ENCODE peak calls at places on chromosome 21, in eight cellular contexts. H, A, W, P, Y, C, Z and N are unnamed samples.

GRCh38 chr21:36613064-36613463 is 85.9 kb upstream of the SIM2 start:
- DNase-seq in H (no peak), A (peak), W (no peak), P (no peak), Y (peak), C (peak), Z (no peak), N (no peak)

GRCh38 chr21:41501919-41502318 is 6.0 kb downstream of the TMPRSS2 start:
- DNase-seq in H (no peak), A (no peak), W (no peak), P (no peak), Y (no peak), C (no peak), Z (no peak), N (no peak)

GRCh38 chr21:24076179-24076578 is 1531.1 kb downstream of the MRPL39 start:
- DNase-seq in H (no peak), A (no peak), W (no peak), P (no peak), Y (peak), C (no peak), Z (no peak), N (no peak)

GRCh38 chr21:21715286-21715969 is 717.2 kb downstream of the NCAM2 start:
- DNase-seq in H (no peak), A (peak), W (no peak), P (no peak), Y (peak), C (no peak), Z (no peak), N (peak)

GRCh38 chr21:46205121-46205520 is 20.9 kb upstream of the SPATC1L start:
- DNase-seq in H (no peak), A (no peak), W (no peak), P (no peak), Y (no peak), C (no peak), Z (no peak), N (no peak)

GRCh38 chr21:32940079-32941014 is 85.4 kb upstream of the OLIG2 start:
- DNase-seq in H (peak), A (no peak), W (peak), P (peak), Y (peak), C (peak), Z (no peak), N (peak)

GRCh38 chr21:33300701-33301631 is 23.8 kb upstream of the IFNAR1 start:
- DNase-seq in H (no peak), A (no peak), W (no peak), P (no peak), Y (no peak), C (no peak), Z (no peak), N (peak)

GRCh38 chr21:33332143-33332542 is 7.4 kb downstream of the IFNAR1 start:
- DNase-seq in H (no peak), A (no peak), W (no peak), P (no peak), Y (no peak), C (no peak), Z (no peak), N (no peak)

GRCh38 chr21:45972716-45973474 is 8.7 kb upstream of the COL6A1 start:
- DNase-seq in H (no peak), A (peak), W (peak), P (no peak), Y (peak), C (no peak), Z (peak), N (peak)

GRCh38 chr21:14768042-14768441 is 221.9 kb upstream of the SAMSN1 start:
- DNase-seq in H (no peak), A (no peak), W (no peak), P (no peak), Y (no peak), C (no peak), Z (no peak), N (no peak)

GRCh38 chr21:29104239-29104708 is 26.2 kb upstream of the MAP3K7CL start:
- DNase-seq in H (no peak), A (no peak), W (no peak), P (no peak), Y (no peak), C (no peak), Z (no peak), N (peak)

GRCh38 chr21:33069243-33069642 is 698 bp upstream of the OLIG1 start:
- DNase-seq in H (no peak), A (no peak), W (no peak), P (no peak), Y (no peak), C (no peak), Z (no peak), N (no peak)

GRCh38 chr21:25735895-25736597 is 1.3 kb downstream of the GABPA start:
- DNase-seq in H (peak), A (peak), W (no peak), P (no peak), Y (no peak), C (no peak), Z (no peak), N (peak)

GRCh38 chr21:33157303-33157702 is 72.4 kb upstream of the IFNAR2 start:
- DNase-seq in H (peak), A (no peak), W (no peak), P (no peak), Y (no peak), C (no peak), Z (no peak), N (no peak)

GRCh38 chr21:20783611-20784010 is 214.6 kb upstream of the NCAM2 start:
- DNase-seq in H (no peak), A (no peak), W (no peak), P (no peak), Y (no peak), C (no peak), Z (no peak), N (no peak)

GRCh38 chr21:25647632-25648031 is 8.6 kb downstream of the JAM2 start:
- DNase-seq in H (no peak), A (no peak), W (no peak), P (no peak), Y (no peak), C (no peak), Z (no peak), N (no peak)

GRCh38 chr21:31713115-31713514 is 18.8 kb downstream of the SCAF4 start:
- DNase-seq in H (no peak), A (no peak), W (no peak), P (no peak), Y (no peak), C (no peak), Z (no peak), N (no peak)

GRCh38 chr21:36873511-36873910 is 93.0 kb downstream of the HLCS start:
- DNase-seq in H (no peak), A (no peak), W (no peak), P (no peak), Y (no peak), C (no peak), Z (no peak), N (no peak)

GRCh38 chr21:46667191-46667734 is 31.8 kb downstream of the PRMT2 start:
- DNase-seq in H (peak), A (peak), W (no peak), P (peak), Y (no peak), C (no peak), Z (no peak), N (peak)

GRCh38 chr21:14797543-14797942 is 251.4 kb upstream of the SAMSN1 start:
- DNase-seq in H (no peak), A (no peak), W (no peak), P (no peak), Y (no peak), C (no peak), Z (no peak), N (no peak)

GRCh38 chr21:25103500-25104207 is 503.6 kb downstream of the MRPL39 start:
- DNase-seq in H (no peak), A (no peak), W (no peak), P (no peak), Y (no peak), C (no peak), Z (no peak), N (no peak)

GRCh38 chr21:16085436-16085835 is 355.7 kb downstream of the USP25 start:
- DNase-seq in H (no peak), A (no peak), W (no peak), P (no peak), Y (no peak), C (no peak), Z (no peak), N (no peak)

GRCh38 chr21:16086121-16086520 is 356.3 kb downstream of the USP25 start:
- DNase-seq in H (no peak), A (no peak), W (no peak), P (no peak), Y (no peak), C (no peak), Z (no peak), N (no peak)

GRCh38 chr21:16082038-16082816 is 352.4 kb downstream of the USP25 start:
- DNase-seq in H (peak), A (no peak), W (no peak), P (no peak), Y (no peak), C (no peak), Z (no peak), N (peak)

GRCh38 chr21:16086936-16087335 is 357.2 kb downstream of the USP25 start:
- DNase-seq in H (peak), A (no peak), W (no peak), P (no peak), Y (no peak), C (no peak), Z (no peak), N (no peak)

DNA sequence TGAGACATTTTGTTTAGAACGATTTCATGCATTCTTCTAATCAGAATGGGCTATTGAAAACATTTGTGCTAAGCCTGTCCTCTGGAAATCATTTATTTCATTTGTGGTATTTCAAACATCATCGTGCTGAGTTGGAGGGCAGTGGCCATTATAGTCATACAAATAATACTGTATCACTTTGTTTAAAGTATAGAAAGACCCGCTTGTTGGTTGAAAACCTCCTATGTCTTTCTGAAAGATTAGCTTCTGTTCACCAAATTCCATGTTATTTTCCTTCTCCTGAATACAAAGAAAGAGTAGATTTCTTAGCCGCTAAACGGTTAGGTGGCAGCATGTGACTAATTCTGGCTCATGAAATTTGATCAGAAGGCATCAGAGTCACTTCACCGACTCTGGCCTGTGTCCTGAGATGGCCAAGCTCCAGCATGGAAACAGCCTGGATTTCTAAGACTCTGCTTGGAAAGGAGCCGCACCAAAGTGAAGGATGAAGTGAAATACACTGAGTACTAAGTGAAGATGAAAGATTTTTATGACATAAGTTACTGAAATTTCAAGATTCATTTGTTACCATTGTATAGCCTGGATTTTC is 355.1 kb downstream of the USP25 start:
- DNase-seq in H (no peak), A (peak), W (peak), P (no peak), Y (no peak), C (no peak), Z (no peak), N (no peak)
- TF ChIP-seq CTCF in H (no peak), A (no peak), W (no peak), P (no peak), Y (no peak), C (no peak), Z (no peak), N (no peak)

DNA sequence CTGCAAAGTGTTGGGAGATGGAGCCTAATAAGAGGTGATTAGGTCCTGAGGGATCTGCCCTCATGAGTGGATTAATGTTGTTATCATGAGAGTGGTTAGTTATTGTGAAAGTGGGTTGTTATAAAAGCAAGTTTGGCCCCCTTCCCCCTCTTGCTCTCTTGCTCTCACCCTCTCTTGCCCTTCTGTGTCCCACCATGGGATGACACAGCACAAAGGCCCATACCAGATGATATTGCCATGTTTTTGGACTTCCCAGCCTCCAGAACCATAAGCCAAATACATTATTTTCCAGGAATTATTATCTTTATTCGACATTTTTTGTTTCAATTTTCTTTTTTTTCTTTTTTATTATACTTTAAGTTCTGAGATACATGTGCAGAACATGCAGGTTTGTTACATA is 41.4 kb upstream of the IGSF5 start:
- DNase-seq in H (no peak), A (no peak), W (no peak), P (no peak), Y (no peak), C (no peak), Z (no peak), N (no peak)
- TF ChIP-seq CTCF in H (no peak), A (no peak), W (no peak), P (no peak), Y (no peak), C (no peak), Z (no peak), N (no peak)

GRCh38 chr21:42837421-42838211 is 41.7 kb downstream of the WDR4 start:
- DNase-seq in H (no peak), A (no peak), W (peak), P (no peak), Y (no peak), C (peak), Z (peak), N (no peak)
- TF ChIP-seq CTCF in H (no peak), A (no peak), W (no peak), P (no peak), Y (no peak), C (no peak), Z (no peak), N (no peak)

DNA sequence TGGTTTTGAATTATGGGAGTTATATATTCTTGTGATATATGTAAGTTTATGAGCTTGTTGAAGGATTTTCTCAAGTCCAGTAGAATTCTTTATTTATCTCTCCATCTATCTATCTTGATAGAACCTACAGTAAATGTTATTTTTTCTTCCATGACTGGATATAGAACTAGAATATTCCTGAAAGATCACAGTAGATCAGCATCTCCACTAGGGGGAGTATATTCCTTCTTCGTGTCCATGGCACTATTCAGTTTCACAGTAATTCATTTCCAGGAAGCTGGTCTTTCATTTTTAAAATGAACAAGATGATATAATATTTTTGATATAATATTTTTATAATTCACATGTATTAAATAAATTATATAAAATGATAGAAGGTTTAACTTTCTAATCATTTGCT is 18.8 kb downstream of the TMPRSS15 start:
- DNase-seq in H (peak), A (no peak), W (no peak), P (no peak), Y (no peak), C (no peak), Z (no peak), N (no peak)
- TF ChIP-seq CTCF in H (peak), A (peak), W (no peak), P (no peak), Y (no peak), C (no peak), Z (no peak), N (peak)

DNA sequence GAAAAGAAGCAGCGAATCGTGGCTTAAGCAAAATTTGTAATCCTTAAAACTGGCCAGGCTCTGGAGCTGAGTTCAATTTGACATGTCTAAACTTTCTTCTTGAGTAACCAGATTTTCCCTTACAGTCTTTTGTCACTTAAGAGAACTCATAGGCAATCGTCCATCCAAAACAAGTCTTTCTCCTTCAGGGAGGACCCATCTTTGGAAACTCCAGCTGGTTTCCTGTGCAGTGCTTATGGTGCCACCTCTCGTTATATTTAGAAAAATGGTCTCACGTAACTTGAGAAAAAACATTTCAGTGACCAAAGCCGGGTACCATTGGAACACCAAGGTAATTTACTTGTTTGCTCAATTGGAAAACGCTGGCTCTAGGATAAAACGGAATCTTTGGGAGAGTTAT is 1.9 kb upstream of the PTTG1IP start:
- DNase-seq in H (no peak), A (no peak), W (no peak), P (no peak), Y (no peak), C (no peak), Z (no peak), N (peak)
- TF ChIP-seq CTCF in H (peak), A (peak), W (peak), P (no peak), Y (no peak), C (no peak), Z (no peak), N (peak)

DNA sequence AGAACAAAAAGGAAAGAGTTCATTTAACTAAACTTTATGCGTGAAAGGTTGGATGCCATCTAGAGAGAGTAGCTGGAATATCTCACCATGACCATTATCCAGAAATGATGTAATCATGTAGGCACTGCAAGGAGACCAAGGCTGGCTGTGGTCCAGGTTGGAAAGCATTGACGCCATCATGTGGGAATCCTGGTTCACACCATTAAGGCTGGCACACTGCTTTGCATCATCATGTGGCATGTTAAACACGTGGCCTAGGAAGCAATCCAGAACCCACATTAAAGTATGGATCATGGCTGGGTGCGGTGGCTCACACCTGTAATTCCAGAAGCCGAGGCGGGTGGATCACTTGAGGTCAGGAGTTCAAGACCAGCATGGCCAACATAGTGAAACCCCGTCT is 4.3 kb downstream of the ADAMTS1 start:
- DNase-seq in H (no peak), A (peak), W (peak), P (peak), Y (no peak), C (no peak), Z (peak), N (peak)
- TF ChIP-seq CTCF in H (no peak), A (peak), W (no peak), P (no peak), Y (no peak), C (no peak), Z (no peak), N (peak)